ENCODE peak calls at places on chromosomes 4 and X, in eight cellular contexts. D, N, W, A, I, K, E and Q are unnamed samples.

GRCh38 chr4:21645776-21646175 is 302.8 kb downstream of the KCNIP4 start:
- DNase-seq in N (no peak), A (no peak), D (no peak), E (no peak), W (no peak), K (no peak), I (no peak), Q (no peak)

GRCh38 chrX:41707218-41707617 is 16.8 kb upstream of the GPR82 start:
- DNase-seq in W (no peak), K (no peak), E (no peak), D (no peak), I (no peak), N (no peak), A (no peak), Q (no peak)

GRCh38 chr4:3769642-3770184 is 3.5 kb downstream of the ADRA2C start:
- DNase-seq in W (no peak), K (no peak), D (no peak), E (no peak), A (no peak), N (no peak), I (no peak), Q (no peak)

GRCh38 chr4:92303621-92304027 is at the start of gene GRID2:
- DNase-seq in W (no peak), I (no peak), E (no peak), N (peak), K (no peak), A (peak), D (no peak), Q (no peak)

GRCh38 chr4:2796261-2797187 is 3.6 kb downstream of the SH3BP2 start:
- DNase-seq in E (no peak), A (no peak), W (peak), N (no peak), I (no peak), K (no peak), D (peak), Q (no peak)

GRCh38 chrX:133685806-133686205 is 270.5 kb upstream of the GPC4 start:
- DNase-seq in A (no peak), K (no peak), N (no peak), I (no peak), W (no peak), E (no peak), D (no peak), Q (no peak)

GRCh38 chrX:20143539-20143938 is 1.9 kb upstream of the EIF1AX start:
- DNase-seq in E (peak), A (no peak), K (no peak), D (no peak), I (no peak), W (no peak), N (no peak), Q (no peak)

GRCh38 chr4:6771229-6771671 is 11.3 kb upstream of the KIAA0232 start:
- DNase-seq in I (no peak), D (no peak), N (no peak), K (no peak), W (no peak), A (no peak), E (no peak), Q (no peak)

GRCh38 chr4:184801781-184802180 is 24.0 kb downstream of the ACSL1 start:
- DNase-seq in D (no peak), I (no peak), K (no peak), A (no peak), E (no peak), W (no peak), N (no peak), Q (no peak)

GRCh38 chr4:146112389-146112788 is 63.1 kb upstream of the LSM6 start:
- DNase-seq in W (no peak), I (peak), E (peak), K (no peak), N (no peak), D (no peak), A (no peak), Q (no peak)

GRCh38 chr4:39770969-39771724 is 73.2 kb downstream of the UBE2K start:
- DNase-seq in W (peak), K (no peak), N (no peak), E (no peak), I (peak), D (no peak), A (no peak), Q (no peak)

GRCh38 chr4:76781698-76782595 is 116.0 kb downstream of the SOWAHB start:
- DNase-seq in W (no peak), A (no peak), I (peak), E (peak), D (peak), N (no peak), K (no peak), Q (no peak)

GRCh38 chrX:118603981-118604380 is 108.4 kb downstream of the DOCK11 start:
- DNase-seq in A (peak), W (no peak), N (peak), D (peak), E (peak), K (peak), I (peak), Q (no peak)

GRCh38 chr4:182968917-182969650 is 51.9 kb upstream of the DCTD start:
- DNase-seq in N (no peak), E (peak), K (no peak), A (no peak), D (no peak), I (no peak), W (no peak), Q (no peak)

GRCh38 chr4:24443200-24443599 is 141.2 kb downstream of the DHX15 start:
- DNase-seq in K (no peak), W (no peak), D (no peak), A (no peak), I (no peak), N (no peak), E (no peak), Q (no peak)

GRCh38 chrX:128781506-128781905 is 729.3 kb upstream of the ACTRT1 start:
- DNase-seq in D (peak), K (peak), E (peak), W (no peak), I (no peak), N (peak), A (peak), Q (no peak)

GRCh38 chr4:113452152-113452551 is 309.4 kb downstream of the CAMK2D start:
- DNase-seq in W (no peak), E (no peak), K (no peak), N (no peak), A (no peak), I (no peak), D (no peak), Q (no peak)

GRCh38 chr4:113998531-113998930 is 19.1 kb upstream of the ARSJ start:
- DNase-seq in I (no peak), K (no peak), W (no peak), A (no peak), E (no peak), D (no peak), N (no peak), Q (no peak)

GRCh38 chrX:80810365-80810978 is 795 bp upstream of the BRWD3 start:
- DNase-seq in W (no peak), I (no peak), D (no peak), E (no peak), N (no peak), K (no peak), A (no peak), Q (no peak)

GRCh38 chr4:92969650-92970370 is 666.0 kb downstream of the GRID2 start:
- DNase-seq in W (no peak), N (no peak), I (no peak), A (no peak), K (no peak), D (peak), E (no peak), Q (no peak)

GRCh38 chrX:155434906-155435743 is 23.3 kb downstream of the F8A3 start:
- DNase-seq in A (no peak), N (no peak), K (no peak), I (no peak), D (no peak), W (no peak), E (no peak), Q (no peak)

GRCh38 chr4:1792832-1793495 is at the start of gene FGFR3:
- DNase-seq in K (no peak), E (peak), I (peak), D (peak), N (peak), W (no peak), A (no peak), Q (no peak)

GRCh38 chr4:73904491-73904890 is 35.3 kb downstream of the CXCL1 start:
- DNase-seq in K (no peak), N (no peak), A (no peak), W (no peak), D (no peak), E (no peak), I (no peak), Q (no peak)

GRCh38 chr4:182143822-182144620 is 99.2 kb upstream of the TENM3 start:
- DNase-seq in D (peak), E (peak), W (peak), K (no peak), A (peak), I (peak), N (peak), Q (no peak)

GRCh38 chr4:123107444-123108252 is 185.3 kb upstream of the NUDT6 start:
- DNase-seq in N (no peak), K (no peak), D (no peak), E (no peak), A (no peak), W (no peak), I (no peak), Q (no peak)

GRCh38 chr4:148284526-148285193 is 157.6 kb downstream of the NR3C2 start:
- DNase-seq in D (peak), E (no peak), I (no peak), N (no peak), A (no peak), W (no peak), K (no peak), Q (no peak)

GRCh38 chrX:31038585-31039326 is 33.1 kb downstream of the FTHL17 start:
- DNase-seq in A (peak), I (peak), N (peak), E (peak), W (no peak), D (peak), K (no peak), Q (no peak)

GRCh38 chrX:53715336-53715924 is 28.9 kb upstream of the HUWE1 start:
- DNase-seq in D (no peak), K (no peak), N (no peak), A (no peak), I (no peak), E (peak), W (no peak), Q (no peak)

GRCh38 chr4:99447079-99447478 is 11.9 kb upstream of the ADH7 start:
- DNase-seq in E (peak), K (peak), D (peak), W (no peak), I (no peak), N (no peak), A (no peak), Q (no peak)

GRCh38 chr4:1009647-1010521 is 1.5 kb upstream of the FGFRL1 start:
- DNase-seq in I (peak), N (peak), A (peak), E (peak), W (no peak), K (peak), D (peak), Q (peak)

GRCh38 chr4:144583658-144584057 is 62.3 kb upstream of the HHIP start:
- DNase-seq in A (no peak), D (no peak), I (no peak), N (no peak), W (no peak), K (no peak), E (no peak), Q (no peak)

GRCh38 chr4:20698382-20698781 is 1.9 kb upstream of the PACRGL start:
- DNase-seq in K (no peak), A (no peak), D (no peak), N (no peak), I (no peak), W (no peak), E (no peak), Q (no peak)

GRCh38 chrX:107619836-107620235 is 8.5 kb upstream of the PRPS1 start:
- DNase-seq in N (no peak), K (no peak), D (peak), W (no peak), A (no peak), I (no peak), E (no peak), Q (no peak)